ENCODE peak calls at places on chromosomes 11 and 22, in seven cellular contexts. W, K, O, L, E, A and U are unnamed samples.

GRCh38 chr11:130782361-130783221 is 133.7 kb downstream of the SNX19 start:
- DNase-seq in W (peak; percentile 79), K (no peak), O (peak; percentile 95), L (peak; percentile 51), E (peak; percentile 64), A (no peak), U (no peak)

GRCh38 chr11:117830674-117831351 is 6.3 kb upstream of the FXYD2 start:
- DNase-seq in W (no peak), K (no peak), O (no peak), L (no peak), E (no peak), A (peak; percentile 4), U (no peak)

GRCh38 chr11:2523821-2524391 is 79.1 kb downstream of the KCNQ1 start:
- DNase-seq in W (no peak), K (peak; percentile 43), O (no peak), L (no peak), E (no peak), A (peak; percentile 3), U (peak; percentile 5)

GRCh38 chr11:76236092-76237026 is 30.1 kb upstream of the WNT11 start:
- DNase-seq in W (peak; percentile 85), K (peak; percentile 84), O (peak; percentile 85), L (peak; percentile 58), E (peak; percentile 53), A (peak; percentile 63), U (peak; percentile 68)

GRCh38 chr22:50298937-50299656 is 8.3 kb downstream of the PLXNB2 start:
- DNase-seq in W (peak; percentile 68), K (no peak), O (peak; percentile 80), L (no peak), E (peak; percentile 18), A (no peak), U (no peak)

GRCh38 chr22:37887610-37888378 is 18.3 kb upstream of the MICALL1 start:
- DNase-seq in W (peak; percentile 78), K (no peak), O (peak; percentile 64), L (peak; percentile 100), E (peak; percentile 93), A (no peak), U (no peak)

GRCh38 chr11:1226226-1226961 is 3.5 kb downstream of the MUC5B start:
- DNase-seq in W (no peak), K (peak; percentile 64), O (no peak), L (no peak), E (no peak), A (peak; percentile 17), U (peak; percentile 33)

GRCh38 chr22:23289851-23290724 is 109.8 kb downstream of the BCR start:
- DNase-seq in W (peak; percentile 76), K (peak; percentile 79), O (peak; percentile 63), L (no peak), E (peak; percentile 61), A (peak; percentile 73), U (peak; percentile 71)

GRCh38 chr22:37283393-37283937 is 1.2 kb downstream of the CYTH4 start:
- DNase-seq in W (peak; percentile 21), K (no peak), O (no peak), L (no peak), E (no peak), A (peak; percentile 62), U (no peak)

GRCh38 chr11:61971177-61972111 is 4.0 kb upstream of the FTH1 start:
- DNase-seq in W (peak; percentile 99), K (peak; percentile 98), O (peak; percentile 99), L (peak; percentile 92), E (peak; percentile 100), A (peak; percentile 94), U (peak; percentile 38)

GRCh38 chr11:78742430-78742829 is 167.8 kb upstream of the NARS2 start:
- DNase-seq in W (peak; percentile 5), K (peak; percentile 77), O (peak; percentile 4), L (no peak), E (peak; percentile 30), A (peak; percentile 87), U (no peak)

GRCh38 chr11:78080084-78080817 is 589 bp upstream of the NDUFC2 start:
- DNase-seq in W (no peak), K (no peak), O (no peak), L (no peak), E (no peak), A (no peak), U (no peak)

GRCh38 chr11:62253999-62254542 is 12.0 kb downstream of the SCGB1D2 start:
- DNase-seq in W (no peak), K (no peak), O (no peak), L (no peak), E (no peak), A (no peak), U (no peak)

GRCh38 chr11:130001491-130002351 is 914 bp downstream of the PRDM10 start:
- DNase-seq in W (peak; percentile 78), K (peak; percentile 84), O (peak; percentile 54), L (peak; percentile 39), E (peak; percentile 48), A (peak; percentile 44), U (peak; percentile 53)

GRCh38 chr11:68962527-68963250 is 18.1 kb downstream of the MRGPRD start:
- DNase-seq in W (peak; percentile 30), K (peak; percentile 40), O (peak; percentile 67), L (no peak), E (no peak), A (peak; percentile 7), U (no peak)

GRCh38 chr11:3905080-3905953 is 49.9 kb downstream of the STIM1 start:
- DNase-seq in W (peak; percentile 84), K (no peak), O (no peak), L (peak; percentile 95), E (peak; percentile 76), A (peak; percentile 45), U (no peak)

GRCh38 chr11:123773026-123773425 is 18.7 kb upstream of the OR6X1 start:
- DNase-seq in W (no peak), K (no peak), O (no peak), L (no peak), E (no peak), A (no peak), U (no peak)

GRCh38 chr11:86261328-86261727 is 16.8 kb downstream of the EED start:
- DNase-seq in W (no peak), K (no peak), O (no peak), L (no peak), E (no peak), A (no peak), U (no peak)

GRCh38 chr11:57387284-57388030 is 3.0 kb downstream of the PRG2 start:
- DNase-seq in W (no peak), K (no peak), O (peak; percentile 19), L (no peak), E (peak; percentile 11), A (no peak), U (peak; percentile 12)

GRCh38 chr11:94768602-94769511 is 701 bp downstream of the AMOTL1 start:
- DNase-seq in W (peak; percentile 63), K (peak; percentile 83), O (peak; percentile 41), L (no peak), E (peak; percentile 41), A (peak; percentile 15), U (peak; percentile 49)

GRCh38 chr11:64778223-64778472 is 194 bp downstream of the SF1 start:
- DNase-seq in W (no peak), K (no peak), O (no peak), L (no peak), E (no peak), A (no peak), U (no peak)

GRCh38 chr11:64777449-64778222 is 706 bp downstream of the SF1 start:
- DNase-seq in W (peak; percentile 92), K (peak; percentile 92), O (peak; percentile 94), L (peak; percentile 60), E (peak; percentile 81), A (peak; percentile 84), U (peak; percentile 79)

GRCh38 chr11:64778473-64779298 is at the start of gene SF1:
- DNase-seq in W (peak; percentile 100), K (peak; percentile 98), O (peak; percentile 100), L (peak; percentile 100), E (peak; percentile 100), A (peak; percentile 99), U (peak; percentile 99)

GRCh38 chr11:64776425-64776824 is 1.9 kb downstream of the SF1 start:
- DNase-seq in W (no peak), K (no peak), O (no peak), L (no peak), E (no peak), A (no peak), U (no peak)

DNA sequence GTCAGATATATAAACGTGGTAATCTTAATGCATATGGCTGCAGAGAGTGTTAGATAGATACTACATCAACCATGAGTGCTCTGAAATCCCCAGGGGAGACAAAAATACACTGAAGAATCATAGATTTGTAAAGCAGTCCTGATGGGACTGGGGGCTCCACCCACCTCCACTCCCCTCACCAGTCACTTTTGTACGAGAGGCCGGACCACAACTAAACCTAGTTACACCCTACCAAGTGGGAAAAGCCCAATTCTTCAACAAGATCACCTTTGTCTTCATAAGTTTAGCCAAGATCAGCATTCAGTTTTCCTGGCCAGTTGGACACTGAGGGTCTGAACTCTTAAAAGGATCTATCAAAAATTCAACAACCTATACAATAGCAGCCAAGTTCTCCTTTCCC is 1.5 kb downstream of the SF1 start:
- DNase-seq in W (no peak), K (no peak), O (no peak), L (no peak), E (no peak), A (no peak), U (no peak)
- H3K36me3 ChIP-seq in W (peaks cover 45% of the 10 kb centered on the region), K (peaks cover 51% of the 10 kb centered on the region), O (peaks cover 57% of the 10 kb centered on the region), L (peaks cover 59% of the 10 kb centered on the region), E (peaks cover 17% of the 10 kb centered on the region), A (peaks cover 48% of the 10 kb centered on the region), U (peaks cover 69% of the 10 kb centered on the region)

DNA sequence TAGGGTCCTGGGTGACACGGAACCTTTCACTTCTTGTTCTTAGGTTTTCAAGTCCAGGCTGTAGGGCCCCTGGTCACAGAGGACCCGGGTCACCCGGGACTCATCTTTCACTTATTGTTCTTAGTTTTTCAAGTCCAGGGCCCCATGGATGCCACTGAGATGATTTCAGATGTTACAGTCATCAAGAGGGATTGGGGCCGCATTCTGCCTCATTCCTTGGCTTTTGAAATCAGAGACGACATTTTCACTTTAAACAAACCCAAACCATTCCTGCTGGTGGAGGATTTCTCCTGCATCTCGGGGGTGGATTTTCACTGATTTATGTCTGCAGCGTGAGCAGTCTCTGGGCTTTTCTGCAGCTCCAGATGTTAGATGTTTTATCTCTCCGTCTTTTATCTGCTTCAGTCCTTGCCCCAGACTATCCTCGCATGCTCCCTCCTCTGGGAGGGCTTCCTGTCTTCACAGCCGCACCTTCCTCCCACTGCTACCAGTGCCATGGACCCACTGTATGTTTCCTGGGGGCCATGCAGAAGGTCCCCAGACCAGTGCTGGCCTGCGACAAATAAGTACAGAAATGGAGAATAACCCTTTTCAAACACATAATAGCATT is 27.4 kb downstream of the FBLN1 start:
- DNase-seq in W (peak; percentile 85), K (no peak), O (no peak), L (no peak), E (peak; percentile 92), A (no peak), U (no peak)
- H3K36me3 ChIP-seq in W (peaks cover 5% of the 10 kb centered on the region), K (no peaks in the 10 kb centered on the region), O (peaks cover 29% of the 10 kb centered on the region), L (peaks cover 20% of the 10 kb centered on the region), E (peaks cover 8% of the 10 kb centered on the region), A (no peaks in the 10 kb centered on the region), U (peaks cover 71% of the 10 kb centered on the region)

DNA sequence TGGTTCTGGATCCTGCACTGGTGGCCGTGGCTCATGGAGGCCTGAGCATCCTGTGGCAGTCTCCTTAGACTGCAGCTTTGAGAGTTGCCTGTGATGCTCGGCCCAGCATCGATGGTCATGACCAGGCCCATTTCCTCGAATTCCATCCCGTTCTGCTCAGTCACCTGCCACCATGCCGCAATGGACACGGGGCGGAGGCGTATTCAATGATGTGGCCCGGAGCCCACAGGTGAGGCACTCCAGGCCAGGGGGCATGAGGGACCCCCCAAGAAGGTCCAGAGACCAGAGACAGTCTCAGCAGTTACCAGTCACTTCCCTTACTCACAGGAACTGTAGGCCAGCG is 53.6 kb downstream of the SHANK2 start:
- DNase-seq in W (no peak), K (no peak), O (no peak), L (no peak), E (no peak), A (no peak), U (no peak)
- H3K36me3 ChIP-seq in W (no peaks in the 10 kb centered on the region), K (no peaks in the 10 kb centered on the region), O (no peaks in the 10 kb centered on the region), L (no peaks in the 10 kb centered on the region), E (no peaks in the 10 kb centered on the region), A (no peaks in the 10 kb centered on the region), U (no peaks in the 10 kb centered on the region)

GRCh38 chr11:72841397-72841796 is 27.2 kb downstream of the ATG16L2 start:
- DNase-seq in W (no peak), K (no peak), O (no peak), L (no peak), E (no peak), A (no peak), U (no peak)
- H3K36me3 ChIP-seq in W (peaks cover 5% of the 10 kb centered on the region), K (peaks cover 75% of the 10 kb centered on the region), O (peaks cover 16% of the 10 kb centered on the region), L (no peaks in the 10 kb centered on the region), E (no peaks in the 10 kb centered on the region), A (peaks cover 4% of the 10 kb centered on the region), U (peaks cover 25% of the 10 kb centered on the region)